ENCODE peak calls at places on chromosome 11, in five cellular contexts. One of them, this sample, is unnamed.

GRCh38 chr11:29623144-29623722 is 393.6 kb downstream of the KCNA4 start:
- DNase-seq in activated CD4-positive, alpha-beta T cell treated with anti-CD3 and anti-CD28 coated beads, Interleukin-2, amount 50 U/mL, for 1 hour: no peak
- DNase-seq in NCI-H1048: no peak
- DNase-seq in RCC 7860: no peak
- DNase-seq in NCI-H748 treated with DMSO at 0.1 percent for 48 hours: no peak
- DNase-seq in this sample: no peak

GRCh38 chr11:62602141-62603071 is 741 bp upstream of the MTA2 start:
- DNase-seq in activated CD4-positive, alpha-beta T cell treated with anti-CD3 and anti-CD28 coated beads, Interleukin-2, amount 50 U/mL, for 1 hour: no peak
- DNase-seq in NCI-H1048: peak
- DNase-seq in RCC 7860: no peak
- DNase-seq in NCI-H748 treated with DMSO at 0.1 percent for 48 hours: peak
- DNase-seq in this sample: peak

GRCh38 chr11:109039611-109040010 is 374.7 kb downstream of the DDX10 start:
- DNase-seq in activated CD4-positive, alpha-beta T cell treated with anti-CD3 and anti-CD28 coated beads, Interleukin-2, amount 50 U/mL, for 1 hour: no peak
- DNase-seq in NCI-H1048: no peak
- DNase-seq in RCC 7860: no peak
- DNase-seq in NCI-H748 treated with DMSO at 0.1 percent for 48 hours: no peak
- DNase-seq in this sample: no peak

GRCh38 chr11:29634248-29634647 is 382.6 kb downstream of the KCNA4 start:
- DNase-seq in activated CD4-positive, alpha-beta T cell treated with anti-CD3 and anti-CD28 coated beads, Interleukin-2, amount 50 U/mL, for 1 hour: no peak
- DNase-seq in NCI-H1048: no peak
- DNase-seq in RCC 7860: no peak
- DNase-seq in NCI-H748 treated with DMSO at 0.1 percent for 48 hours: no peak
- DNase-seq in this sample: no peak

GRCh38 chr11:2945757-2946287 is 16.6 kb upstream of the PHLDA2 start:
- DNase-seq in activated CD4-positive, alpha-beta T cell treated with anti-CD3 and anti-CD28 coated beads, Interleukin-2, amount 50 U/mL, for 1 hour: no peak
- DNase-seq in NCI-H1048: no peak
- DNase-seq in RCC 7860: no peak
- DNase-seq in NCI-H748 treated with DMSO at 0.1 percent for 48 hours: no peak
- DNase-seq in this sample: no peak

GRCh38 chr11:11105361-11105760 is 247.5 kb upstream of the ZBED5 start:
- DNase-seq in activated CD4-positive, alpha-beta T cell treated with anti-CD3 and anti-CD28 coated beads, Interleukin-2, amount 50 U/mL, for 1 hour: no peak
- DNase-seq in NCI-H1048: no peak
- DNase-seq in RCC 7860: no peak
- DNase-seq in NCI-H748 treated with DMSO at 0.1 percent for 48 hours: no peak
- DNase-seq in this sample: no peak

GRCh38 chr11:2798951-2799761 is 86.4 kb downstream of the CDKN1C start:
- DNase-seq in activated CD4-positive, alpha-beta T cell treated with anti-CD3 and anti-CD28 coated beads, Interleukin-2, amount 50 U/mL, for 1 hour: no peak
- DNase-seq in NCI-H1048: no peak
- DNase-seq in RCC 7860: peak
- DNase-seq in NCI-H748 treated with DMSO at 0.1 percent for 48 hours: no peak
- DNase-seq in this sample: peak

GRCh38 chr11:96154802-96155520 is 188.0 kb downstream of the MAML2 start:
- DNase-seq in activated CD4-positive, alpha-beta T cell treated with anti-CD3 and anti-CD28 coated beads, Interleukin-2, amount 50 U/mL, for 1 hour: no peak
- DNase-seq in NCI-H1048: no peak
- DNase-seq in RCC 7860: peak
- DNase-seq in NCI-H748 treated with DMSO at 0.1 percent for 48 hours: no peak
- DNase-seq in this sample: no peak

GRCh38 chr11:119338318-119338890 is 2.3 kb downstream of the C1QTNF5 start:
- DNase-seq in activated CD4-positive, alpha-beta T cell treated with anti-CD3 and anti-CD28 coated beads, Interleukin-2, amount 50 U/mL, for 1 hour: peak
- DNase-seq in NCI-H1048: no peak
- DNase-seq in RCC 7860: peak
- DNase-seq in NCI-H748 treated with DMSO at 0.1 percent for 48 hours: peak
- DNase-seq in this sample: peak

GRCh38 chr11:93740802-93741093 is 547 bp downstream of the TAF1D start:
- DNase-seq in activated CD4-positive, alpha-beta T cell treated with anti-CD3 and anti-CD28 coated beads, Interleukin-2, amount 50 U/mL, for 1 hour: peak
- DNase-seq in NCI-H1048: peak
- DNase-seq in RCC 7860: peak
- DNase-seq in NCI-H748 treated with DMSO at 0.1 percent for 48 hours: no peak
- DNase-seq in this sample: peak

GRCh38 chr11:111320728-111321568 is 22.6 kb downstream of the POU2AF3 start:
- DNase-seq in activated CD4-positive, alpha-beta T cell treated with anti-CD3 and anti-CD28 coated beads, Interleukin-2, amount 50 U/mL, for 1 hour: no peak
- DNase-seq in NCI-H1048: no peak
- DNase-seq in RCC 7860: no peak
- DNase-seq in NCI-H748 treated with DMSO at 0.1 percent for 48 hours: no peak
- DNase-seq in this sample: no peak

GRCh38 chr11:18364495-18365047 is 29.8 kb upstream of the LDHA start:
- DNase-seq in activated CD4-positive, alpha-beta T cell treated with anti-CD3 and anti-CD28 coated beads, Interleukin-2, amount 50 U/mL, for 1 hour: no peak
- DNase-seq in NCI-H1048: no peak
- DNase-seq in RCC 7860: no peak
- DNase-seq in NCI-H748 treated with DMSO at 0.1 percent for 48 hours: no peak
- DNase-seq in this sample: no peak

GRCh38 chr11:64951529-64951928 is 15.8 kb upstream of the GPHA2 start:
- DNase-seq in activated CD4-positive, alpha-beta T cell treated with anti-CD3 and anti-CD28 coated beads, Interleukin-2, amount 50 U/mL, for 1 hour: no peak
- DNase-seq in NCI-H1048: no peak
- DNase-seq in RCC 7860: no peak
- DNase-seq in NCI-H748 treated with DMSO at 0.1 percent for 48 hours: no peak
- DNase-seq in this sample: no peak

GRCh38 chr11:114605370-114605769 is 9.8 kb upstream of the NXPE4 start:
- DNase-seq in activated CD4-positive, alpha-beta T cell treated with anti-CD3 and anti-CD28 coated beads, Interleukin-2, amount 50 U/mL, for 1 hour: no peak
- DNase-seq in NCI-H1048: no peak
- DNase-seq in RCC 7860: no peak
- DNase-seq in NCI-H748 treated with DMSO at 0.1 percent for 48 hours: no peak
- DNase-seq in this sample: no peak

GRCh38 chr11:134945993-134946392 is 534.0 kb upstream of the B3GAT1 start:
- DNase-seq in activated CD4-positive, alpha-beta T cell treated with anti-CD3 and anti-CD28 coated beads, Interleukin-2, amount 50 U/mL, for 1 hour: no peak
- DNase-seq in NCI-H1048: no peak
- DNase-seq in RCC 7860: no peak
- DNase-seq in NCI-H748 treated with DMSO at 0.1 percent for 48 hours: no peak
- DNase-seq in this sample: no peak

GRCh38 chr11:64838600-64839334 is 5.7 kb downstream of the CDC42BPG start:
- DNase-seq in activated CD4-positive, alpha-beta T cell treated with anti-CD3 and anti-CD28 coated beads, Interleukin-2, amount 50 U/mL, for 1 hour: no peak
- DNase-seq in NCI-H1048: no peak
- DNase-seq in RCC 7860: no peak
- DNase-seq in NCI-H748 treated with DMSO at 0.1 percent for 48 hours: no peak
- DNase-seq in this sample: no peak

GRCh38 chr11:134275534-134276395 is at the start of gene GLB1L3:
- DNase-seq in activated CD4-positive, alpha-beta T cell treated with anti-CD3 and anti-CD28 coated beads, Interleukin-2, amount 50 U/mL, for 1 hour: peak
- DNase-seq in NCI-H1048: no peak
- DNase-seq in RCC 7860: no peak
- DNase-seq in NCI-H748 treated with DMSO at 0.1 percent for 48 hours: no peak
- DNase-seq in this sample: no peak

GRCh38 chr11:12818333-12819015 is 144.3 kb downstream of the TEAD1 start:
- DNase-seq in activated CD4-positive, alpha-beta T cell treated with anti-CD3 and anti-CD28 coated beads, Interleukin-2, amount 50 U/mL, for 1 hour: no peak
- DNase-seq in NCI-H1048: no peak
- DNase-seq in RCC 7860: peak
- DNase-seq in NCI-H748 treated with DMSO at 0.1 percent for 48 hours: no peak
- DNase-seq in this sample: no peak

GRCh38 chr11:69899957-69900821 is 81.0 kb upstream of the FGF3 start:
- DNase-seq in activated CD4-positive, alpha-beta T cell treated with anti-CD3 and anti-CD28 coated beads, Interleukin-2, amount 50 U/mL, for 1 hour: no peak
- DNase-seq in NCI-H1048: no peak
- DNase-seq in RCC 7860: peak
- DNase-seq in NCI-H748 treated with DMSO at 0.1 percent for 48 hours: no peak
- DNase-seq in this sample: peak